ENCODE peak calls at places on chromosomes 11 and 22, in seven cellular contexts. One of them, this sample, is unnamed.

GRCh38 chr22:48677168-48677520 is 1150.5 kb downstream of the BRD1 start:
- DNase-seq in AG20443: no peak
- DNase-seq in cardiac fibroblast: no peak
- DNase-seq in RCC 7860: no peak
- DNase-seq in GF-D8: no peak
- DNase-seq in COR-L47: no peak
- DNase-seq in mesenteric fat pad: no peak
- DNase-seq in this sample: no peak

GRCh38 chr11:131033151-131033651 is 116.9 kb upstream of the SNX19 start:
- DNase-seq in AG20443: peak
- DNase-seq in cardiac fibroblast: peak
- DNase-seq in RCC 7860: peak
- DNase-seq in GF-D8: no peak
- DNase-seq in COR-L47: no peak
- DNase-seq in mesenteric fat pad: no peak
- DNase-seq in this sample: no peak

GRCh38 chr22:43860831-43861230 is 1.5 kb downstream of the SULT4A1 start:
- DNase-seq in AG20443: no peak
- DNase-seq in cardiac fibroblast: no peak
- DNase-seq in RCC 7860: no peak
- DNase-seq in GF-D8: no peak
- DNase-seq in COR-L47: no peak
- DNase-seq in mesenteric fat pad: peak
- DNase-seq in this sample: no peak

GRCh38 chr11:126733685-126734084 is 266.9 kb downstream of the KIRREL3 start:
- DNase-seq in AG20443: no peak
- DNase-seq in cardiac fibroblast: no peak
- DNase-seq in RCC 7860: no peak
- DNase-seq in GF-D8: no peak
- DNase-seq in COR-L47: no peak
- DNase-seq in mesenteric fat pad: no peak
- DNase-seq in this sample: no peak

GRCh38 chr11:128686745-128687177 is 7.1 kb upstream of the FLI1 start:
- DNase-seq in AG20443: peak
- DNase-seq in cardiac fibroblast: peak
- DNase-seq in RCC 7860: no peak
- DNase-seq in GF-D8: no peak
- DNase-seq in COR-L47: no peak
- DNase-seq in mesenteric fat pad: no peak
- DNase-seq in this sample: peak

GRCh38 chr22:24688294-24688693 is 85.3 kb downstream of the GGT1 start:
- DNase-seq in AG20443: peak
- DNase-seq in cardiac fibroblast: no peak
- DNase-seq in RCC 7860: no peak
- DNase-seq in GF-D8: no peak
- DNase-seq in COR-L47: no peak
- DNase-seq in mesenteric fat pad: no peak
- DNase-seq in this sample: no peak

GRCh38 chr22:24831678-24832077 is 25.7 kb downstream of the SGSM1 start:
- DNase-seq in AG20443: no peak
- DNase-seq in cardiac fibroblast: no peak
- DNase-seq in RCC 7860: no peak
- DNase-seq in GF-D8: no peak
- DNase-seq in COR-L47: no peak
- DNase-seq in mesenteric fat pad: no peak
- DNase-seq in this sample: no peak

GRCh38 chr11:2474059-2474901 is 29.5 kb downstream of the KCNQ1 start:
- DNase-seq in AG20443: peak
- DNase-seq in cardiac fibroblast: no peak
- DNase-seq in RCC 7860: no peak
- DNase-seq in GF-D8: no peak
- DNase-seq in COR-L47: no peak
- DNase-seq in mesenteric fat pad: no peak
- DNase-seq in this sample: peak

GRCh38 chr22:40022536-40023225 is 27.9 kb downstream of the FAM83F start:
- DNase-seq in AG20443: peak
- DNase-seq in cardiac fibroblast: no peak
- DNase-seq in RCC 7860: no peak
- DNase-seq in GF-D8: no peak
- DNase-seq in COR-L47: peak
- DNase-seq in mesenteric fat pad: no peak
- DNase-seq in this sample: no peak

GRCh38 chr11:62792193-62792575 is 378 bp upstream of the TMEM223 start:
- DNase-seq in AG20443: no peak
- DNase-seq in cardiac fibroblast: no peak
- DNase-seq in RCC 7860: no peak
- DNase-seq in GF-D8: no peak
- DNase-seq in COR-L47: no peak
- DNase-seq in mesenteric fat pad: no peak
- DNase-seq in this sample: peak

GRCh38 chr11:64620286-64620962 is 29.4 kb downstream of the SLC22A12 start:
- DNase-seq in AG20443: no peak
- DNase-seq in cardiac fibroblast: no peak
- DNase-seq in RCC 7860: no peak
- DNase-seq in GF-D8: no peak
- DNase-seq in COR-L47: peak
- DNase-seq in mesenteric fat pad: no peak
- DNase-seq in this sample: no peak

GRCh38 chr11:101336858-101337257 is 207.2 kb upstream of the PGR start:
- DNase-seq in AG20443: no peak
- DNase-seq in cardiac fibroblast: no peak
- DNase-seq in RCC 7860: no peak
- DNase-seq in GF-D8: no peak
- DNase-seq in COR-L47: peak
- DNase-seq in mesenteric fat pad: no peak
- DNase-seq in this sample: no peak

GRCh38 chr11:25566298-25567200 is 765.4 kb upstream of the ANO3 start:
- DNase-seq in AG20443: no peak
- DNase-seq in cardiac fibroblast: peak
- DNase-seq in RCC 7860: no peak
- DNase-seq in GF-D8: peak
- DNase-seq in COR-L47: no peak
- DNase-seq in mesenteric fat pad: no peak
- DNase-seq in this sample: peak

GRCh38 chr22:49749885-49750510 is 77.7 kb downstream of the BRD1 start:
- DNase-seq in AG20443: no peak
- DNase-seq in cardiac fibroblast: no peak
- DNase-seq in RCC 7860: no peak
- DNase-seq in GF-D8: no peak
- DNase-seq in COR-L47: no peak
- DNase-seq in mesenteric fat pad: peak
- DNase-seq in this sample: peak

GRCh38 chr22:41411021-41411851 is 29.5 kb downstream of the TEF start:
- DNase-seq in AG20443: no peak
- DNase-seq in cardiac fibroblast: no peak
- DNase-seq in RCC 7860: no peak
- DNase-seq in GF-D8: no peak
- DNase-seq in COR-L47: no peak
- DNase-seq in mesenteric fat pad: no peak
- DNase-seq in this sample: no peak

GRCh38 chr11:76035020-76035419 is 171.3 kb downstream of the WNT11 start:
- DNase-seq in AG20443: no peak
- DNase-seq in cardiac fibroblast: no peak
- DNase-seq in RCC 7860: no peak
- DNase-seq in GF-D8: no peak
- DNase-seq in COR-L47: no peak
- DNase-seq in mesenteric fat pad: no peak
- DNase-seq in this sample: no peak

GRCh38 chr11:122363306-122363705 is 247.3 kb upstream of the BLID start:
- DNase-seq in AG20443: peak
- DNase-seq in cardiac fibroblast: no peak
- DNase-seq in RCC 7860: no peak
- DNase-seq in GF-D8: no peak
- DNase-seq in COR-L47: no peak
- DNase-seq in mesenteric fat pad: no peak
- DNase-seq in this sample: no peak

GRCh38 chr11:134499990-134500389 is 87.9 kb upstream of the B3GAT1 start:
- DNase-seq in AG20443: no peak
- DNase-seq in cardiac fibroblast: no peak
- DNase-seq in RCC 7860: no peak
- DNase-seq in GF-D8: no peak
- DNase-seq in COR-L47: no peak
- DNase-seq in mesenteric fat pad: peak
- DNase-seq in this sample: no peak

GRCh38 chr11:71339178-71339881 is 87.0 kb upstream of the SHANK2 start:
- DNase-seq in AG20443: peak
- DNase-seq in cardiac fibroblast: no peak
- DNase-seq in RCC 7860: no peak
- DNase-seq in GF-D8: no peak
- DNase-seq in COR-L47: no peak
- DNase-seq in mesenteric fat pad: peak
- DNase-seq in this sample: peak

GRCh38 chr11:20250644-20251247 is 90.5 kb upstream of the DBX1 start:
- DNase-seq in AG20443: no peak
- DNase-seq in cardiac fibroblast: no peak
- DNase-seq in RCC 7860: no peak
- DNase-seq in GF-D8: no peak
- DNase-seq in COR-L47: no peak
- DNase-seq in mesenteric fat pad: no peak
- DNase-seq in this sample: no peak

GRCh38 chr11:62124186-62125113 is 639 bp downstream of the INCENP start:
- DNase-seq in AG20443: peak
- DNase-seq in cardiac fibroblast: peak
- DNase-seq in RCC 7860: peak
- DNase-seq in GF-D8: no peak
- DNase-seq in COR-L47: peak
- DNase-seq in mesenteric fat pad: no peak
- DNase-seq in this sample: peak

GRCh38 chr11:61914471-61915171 is 2.7 kb downstream of the RAB3IL1 start:
- DNase-seq in AG20443: no peak
- DNase-seq in cardiac fibroblast: no peak
- DNase-seq in RCC 7860: no peak
- DNase-seq in GF-D8: no peak
- DNase-seq in COR-L47: no peak
- DNase-seq in mesenteric fat pad: peak
- DNase-seq in this sample: peak

GRCh38 chr11:30992513-30992849 is 377.1 kb downstream of the DCDC1 start:
- DNase-seq in AG20443: no peak
- DNase-seq in cardiac fibroblast: no peak
- DNase-seq in RCC 7860: peak
- DNase-seq in GF-D8: no peak
- DNase-seq in COR-L47: no peak
- DNase-seq in mesenteric fat pad: no peak
- DNase-seq in this sample: no peak

GRCh38 chr11:8652140-8652539 is 30.3 kb downstream of the TRIM66 start:
- DNase-seq in AG20443: peak
- DNase-seq in cardiac fibroblast: peak
- DNase-seq in RCC 7860: peak
- DNase-seq in GF-D8: no peak
- DNase-seq in COR-L47: no peak
- DNase-seq in mesenteric fat pad: no peak
- DNase-seq in this sample: no peak

GRCh38 chr11:2378527-2379210 is 1.6 kb downstream of the CD81 start:
- DNase-seq in AG20443: peak
- DNase-seq in cardiac fibroblast: peak
- DNase-seq in RCC 7860: no peak
- DNase-seq in GF-D8: no peak
- DNase-seq in COR-L47: no peak
- DNase-seq in mesenteric fat pad: no peak
- DNase-seq in this sample: no peak

GRCh38 chr11:32594272-32594671 is 10.6 kb downstream of the EIF3M start:
- DNase-seq in AG20443: no peak
- DNase-seq in cardiac fibroblast: no peak
- DNase-seq in RCC 7860: no peak
- DNase-seq in GF-D8: peak
- DNase-seq in COR-L47: no peak
- DNase-seq in mesenteric fat pad: no peak
- DNase-seq in this sample: no peak

GRCh38 chr11:27357250-27357649 is 5.8 kb downstream of the CCDC34 start:
- DNase-seq in AG20443: no peak
- DNase-seq in cardiac fibroblast: no peak
- DNase-seq in RCC 7860: no peak
- DNase-seq in GF-D8: no peak
- DNase-seq in COR-L47: peak
- DNase-seq in mesenteric fat pad: no peak
- DNase-seq in this sample: no peak

GRCh38 chr11:7872913-7873312 is 58.2 kb downstream of the OR10A6 start:
- DNase-seq in AG20443: no peak
- DNase-seq in cardiac fibroblast: no peak
- DNase-seq in RCC 7860: no peak
- DNase-seq in GF-D8: no peak
- DNase-seq in COR-L47: no peak
- DNase-seq in mesenteric fat pad: no peak
- DNase-seq in this sample: no peak

GRCh38 chr22:40323681-40324083 is 22.6 kb upstream of the ADSL start:
- DNase-seq in AG20443: peak
- DNase-seq in cardiac fibroblast: no peak
- DNase-seq in RCC 7860: no peak
- DNase-seq in GF-D8: no peak
- DNase-seq in COR-L47: no peak
- DNase-seq in mesenteric fat pad: no peak
- DNase-seq in this sample: no peak

GRCh38 chr11:105032495-105032894 is 2.4 kb downstream of the CASP1 start:
- DNase-seq in AG20443: no peak
- DNase-seq in cardiac fibroblast: no peak
- DNase-seq in RCC 7860: no peak
- DNase-seq in GF-D8: no peak
- DNase-seq in COR-L47: no peak
- DNase-seq in mesenteric fat pad: no peak
- DNase-seq in this sample: no peak

GRCh38 chr11:14971865-14972580 is at the start of gene CALCA:
- DNase-seq in AG20443: no peak
- DNase-seq in cardiac fibroblast: no peak
- DNase-seq in RCC 7860: no peak
- DNase-seq in GF-D8: no peak
- DNase-seq in COR-L47: no peak
- DNase-seq in mesenteric fat pad: no peak
- DNase-seq in this sample: peak

GRCh38 chr22:49838771-49839717 is 11.4 kb upstream of the BRD1 start:
- DNase-seq in AG20443: no peak
- DNase-seq in cardiac fibroblast: no peak
- DNase-seq in RCC 7860: no peak
- DNase-seq in GF-D8: peak
- DNase-seq in COR-L47: no peak
- DNase-seq in mesenteric fat pad: no peak
- DNase-seq in this sample: no peak

GRCh38 chr11:23413057-23413456 is 552.8 kb upstream of the CCDC179 start:
- DNase-seq in AG20443: no peak
- DNase-seq in cardiac fibroblast: no peak
- DNase-seq in RCC 7860: no peak
- DNase-seq in GF-D8: no peak
- DNase-seq in COR-L47: no peak
- DNase-seq in mesenteric fat pad: no peak
- DNase-seq in this sample: no peak

GRCh38 chr11:15618583-15619032 is 503.9 kb downstream of the INSC start:
- DNase-seq in AG20443: no peak
- DNase-seq in cardiac fibroblast: no peak
- DNase-seq in RCC 7860: no peak
- DNase-seq in GF-D8: no peak
- DNase-seq in COR-L47: no peak
- DNase-seq in mesenteric fat pad: no peak
- DNase-seq in this sample: no peak

This sample was measured in posterior vena cava.